ENCODE peak calls at places on chromosomes 1 and 21, in eight cellular contexts. One of them, this sample, is unnamed.
A peak's percentile ranks its signal among the peaks of the same experiment; 100 is the strongest.

GRCh38 chr1:163528710-163529348 is 207.1 kb downstream of the NUF2 start:
- DNase-seq in fibroblast of lung: peak; percentile 13
- DNase-seq in colonic mucosa: peak; percentile 26
- DNase-seq in ovary: no peak
- DNase-seq in choroid plexus epithelial cell: peak; percentile 58
- DNase-seq in hepatocyte: peak; percentile 42
- DNase-seq in HFF-Myc: no peak
- DNase-seq in IMR-90: peak; percentile 15
- DNase-seq in this sample: peak; percentile 52

GRCh38 chr1:111591946-111592345 is 27.6 kb upstream of the RAP1A start:
- DNase-seq in fibroblast of lung: no peak
- DNase-seq in colonic mucosa: no peak
- DNase-seq in ovary: no peak
- DNase-seq in choroid plexus epithelial cell: no peak
- DNase-seq in hepatocyte: no peak
- DNase-seq in HFF-Myc: no peak
- DNase-seq in IMR-90: no peak
- DNase-seq in this sample: no peak

GRCh38 chr21:27582246-27582945 is 615.5 kb upstream of the ADAMTS5 start:
- DNase-seq in fibroblast of lung: peak; percentile 44
- DNase-seq in colonic mucosa: no peak
- DNase-seq in ovary: no peak
- DNase-seq in choroid plexus epithelial cell: peak; percentile 52
- DNase-seq in hepatocyte: no peak
- DNase-seq in HFF-Myc: no peak
- DNase-seq in IMR-90: peak; percentile 29
- DNase-seq in this sample: no peak

GRCh38 chr21:46214478-46215340 is 13.9 kb downstream of the LSS start:
- DNase-seq in fibroblast of lung: no peak
- DNase-seq in colonic mucosa: no peak
- DNase-seq in ovary: no peak
- DNase-seq in choroid plexus epithelial cell: no peak
- DNase-seq in hepatocyte: no peak
- DNase-seq in HFF-Myc: no peak
- DNase-seq in IMR-90: no peak
- DNase-seq in this sample: no peak

GRCh38 chr1:33175865-33176264 is 6.0 kb downstream of the TRIM62 start:
- DNase-seq in fibroblast of lung: no peak
- DNase-seq in colonic mucosa: no peak
- DNase-seq in ovary: no peak
- DNase-seq in choroid plexus epithelial cell: no peak
- DNase-seq in hepatocyte: no peak
- DNase-seq in HFF-Myc: no peak
- DNase-seq in IMR-90: no peak
- DNase-seq in this sample: no peak

GRCh38 chr1:79355073-79355472 is 348.5 kb upstream of the ADGRL4 start:
- DNase-seq in fibroblast of lung: peak; percentile 67
- DNase-seq in colonic mucosa: no peak
- DNase-seq in ovary: no peak
- DNase-seq in choroid plexus epithelial cell: peak; percentile 46
- DNase-seq in hepatocyte: no peak
- DNase-seq in HFF-Myc: no peak
- DNase-seq in IMR-90: peak; percentile 68
- DNase-seq in this sample: peak; percentile 58

GRCh38 chr1:24417681-24418080 is 2.1 kb downstream of the NIPAL3 start:
- DNase-seq in fibroblast of lung: peak; percentile 59
- DNase-seq in colonic mucosa: no peak
- DNase-seq in ovary: no peak
- DNase-seq in choroid plexus epithelial cell: peak; percentile 40
- DNase-seq in hepatocyte: no peak
- DNase-seq in HFF-Myc: no peak
- DNase-seq in IMR-90: peak; percentile 65
- DNase-seq in this sample: no peak

GRCh38 chr1:5576111-5577065 is 415.8 kb downstream of the NPHP4 start:
- DNase-seq in fibroblast of lung: no peak
- DNase-seq in colonic mucosa: no peak
- DNase-seq in ovary: no peak
- DNase-seq in choroid plexus epithelial cell: no peak
- DNase-seq in hepatocyte: no peak
- DNase-seq in HFF-Myc: no peak
- DNase-seq in IMR-90: no peak
- DNase-seq in this sample: no peak

GRCh38 chr1:205597691-205598314 is 34.0 kb downstream of the ELK4 start:
- DNase-seq in fibroblast of lung: peak; percentile 21
- DNase-seq in colonic mucosa: no peak
- DNase-seq in ovary: no peak
- DNase-seq in choroid plexus epithelial cell: no peak
- DNase-seq in hepatocyte: no peak
- DNase-seq in HFF-Myc: no peak
- DNase-seq in IMR-90: peak; percentile 66
- DNase-seq in this sample: peak; percentile 67

GRCh38 chr1:178959543-178960460 is 65.9 kb upstream of the FAM20B start:
- DNase-seq in fibroblast of lung: no peak
- DNase-seq in colonic mucosa: no peak
- DNase-seq in ovary: no peak
- DNase-seq in choroid plexus epithelial cell: no peak
- DNase-seq in hepatocyte: no peak
- DNase-seq in HFF-Myc: no peak
- DNase-seq in IMR-90: no peak
- DNase-seq in this sample: no peak

GRCh38 chr1:207173396-207173795 is 69.4 kb downstream of the C4BPA start:
- DNase-seq in fibroblast of lung: no peak
- DNase-seq in colonic mucosa: no peak
- DNase-seq in ovary: no peak
- DNase-seq in choroid plexus epithelial cell: no peak
- DNase-seq in hepatocyte: no peak
- DNase-seq in HFF-Myc: no peak
- DNase-seq in IMR-90: no peak
- DNase-seq in this sample: no peak
- H3K4me3 ChIP-seq in fibroblast of lung: no peak overlapping the region
- H3K4me3 ChIP-seq in colonic mucosa: no peak overlapping the region
- H3K4me3 ChIP-seq in ovary: no peak overlapping the region
- H3K4me3 ChIP-seq in choroid plexus epithelial cell: no peak overlapping the region
- H3K4me3 ChIP-seq in hepatocyte: no peak overlapping the region
- H3K4me3 ChIP-seq in HFF-Myc: no peak overlapping the region
- H3K4me3 ChIP-seq in IMR-90: no peak overlapping the region
- H3K4me3 ChIP-seq in this sample: no peak overlapping the region

GRCh38 chr1:88593358-88593757 is 90.7 kb upstream of the PKN2 start:
- DNase-seq in fibroblast of lung: no peak
- DNase-seq in colonic mucosa: no peak
- DNase-seq in ovary: no peak
- DNase-seq in choroid plexus epithelial cell: no peak
- DNase-seq in hepatocyte: no peak
- DNase-seq in HFF-Myc: no peak
- DNase-seq in IMR-90: no peak
- DNase-seq in this sample: no peak

GRCh38 chr1:88595355-88595754 is 88.7 kb upstream of the PKN2 start:
- DNase-seq in fibroblast of lung: peak; percentile 29
- DNase-seq in colonic mucosa: no peak
- DNase-seq in ovary: no peak
- DNase-seq in choroid plexus epithelial cell: peak; percentile 67
- DNase-seq in hepatocyte: peak; percentile 27
- DNase-seq in HFF-Myc: peak; percentile 43
- DNase-seq in IMR-90: peak; percentile 57
- DNase-seq in this sample: peak; percentile 73
- TF ChIP-seq CTCF in fibroblast of lung: peak; percentile 19
- TF ChIP-seq CTCF in colonic mucosa: peak; percentile 28
- TF ChIP-seq CTCF in ovary: no peak
- TF ChIP-seq CTCF in choroid plexus epithelial cell: peak; percentile 53
- TF ChIP-seq CTCF in hepatocyte: peak; percentile 42
- TF ChIP-seq CTCF in HFF-Myc: peak; percentile 19
- TF ChIP-seq CTCF in IMR-90: peak; percentile 60
- TF ChIP-seq CTCF in this sample: peak; percentile 62

GRCh38 chr1:2112280-2112701 is 62.1 kb downstream of the PRKCZ start:
- DNase-seq in fibroblast of lung: no peak
- DNase-seq in colonic mucosa: no peak
- DNase-seq in ovary: no peak
- DNase-seq in choroid plexus epithelial cell: no peak
- DNase-seq in hepatocyte: no peak
- DNase-seq in HFF-Myc: no peak
- DNase-seq in IMR-90: no peak
- DNase-seq in this sample: no peak

GRCh38 chr1:2115922-2116341 is 65.7 kb downstream of the PRKCZ start:
- DNase-seq in fibroblast of lung: peak; percentile 59
- DNase-seq in colonic mucosa: no peak
- DNase-seq in ovary: no peak
- DNase-seq in choroid plexus epithelial cell: peak; percentile 36
- DNase-seq in hepatocyte: peak; percentile 49
- DNase-seq in HFF-Myc: no peak
- DNase-seq in IMR-90: peak; percentile 48
- DNase-seq in this sample: no peak

GRCh38 chr1:2111674-2112035 is 61.4 kb downstream of the PRKCZ start:
- DNase-seq in fibroblast of lung: no peak
- DNase-seq in colonic mucosa: no peak
- DNase-seq in ovary: no peak
- DNase-seq in choroid plexus epithelial cell: no peak
- DNase-seq in hepatocyte: no peak
- DNase-seq in HFF-Myc: no peak
- DNase-seq in IMR-90: no peak
- DNase-seq in this sample: no peak

GRCh38 chr1:2113620-2114135 is 63.5 kb downstream of the PRKCZ start:
- DNase-seq in fibroblast of lung: no peak
- DNase-seq in colonic mucosa: no peak
- DNase-seq in ovary: no peak
- DNase-seq in choroid plexus epithelial cell: no peak
- DNase-seq in hepatocyte: no peak
- DNase-seq in HFF-Myc: no peak
- DNase-seq in IMR-90: no peak
- DNase-seq in this sample: no peak

DNA sequence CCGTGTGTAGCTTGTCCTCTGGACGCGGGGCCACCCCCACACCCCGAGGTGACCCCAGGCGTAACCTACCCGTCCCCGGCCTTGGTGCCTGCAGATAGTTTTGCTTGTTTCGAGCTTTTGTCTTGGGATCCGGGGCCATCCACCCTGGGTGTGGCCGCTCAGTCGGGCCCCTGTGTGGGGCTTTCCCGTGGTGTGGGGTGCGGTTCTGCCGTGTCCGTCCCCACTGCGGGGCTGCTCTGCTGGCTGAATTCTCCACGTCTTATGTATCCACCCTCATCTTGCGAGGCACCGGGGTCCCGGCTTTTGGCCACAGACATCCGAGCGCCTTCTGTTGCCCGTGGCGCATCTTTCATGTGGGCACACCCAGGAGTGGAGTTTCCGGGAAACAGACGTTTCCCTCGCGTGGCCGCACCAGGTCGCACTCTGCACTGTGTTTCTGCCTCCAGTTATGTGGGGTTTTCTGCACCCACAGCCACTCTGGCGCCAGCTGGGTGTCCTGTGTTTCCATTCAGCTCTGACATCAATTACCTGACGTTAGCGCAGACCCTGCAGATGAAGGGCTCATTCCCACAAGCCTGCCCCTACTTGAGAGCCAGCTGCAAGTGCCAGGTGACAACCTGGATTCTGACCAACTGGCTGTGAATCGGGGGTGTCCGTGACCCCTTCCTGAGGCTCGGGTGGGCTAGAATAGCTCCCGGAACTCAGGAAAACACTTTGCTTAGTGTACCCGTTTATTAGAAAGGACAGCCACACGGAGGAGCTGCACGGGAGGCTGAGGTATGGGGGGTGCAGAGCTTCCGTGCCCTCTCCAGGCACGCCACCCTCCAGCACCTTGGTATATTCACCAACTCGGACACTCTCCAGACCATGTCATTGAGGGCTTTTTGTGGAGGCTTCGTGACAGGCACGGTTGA is 65.1 kb downstream of the PRKCZ start:
- DNase-seq in fibroblast of lung: no peak
- DNase-seq in colonic mucosa: no peak
- DNase-seq in ovary: no peak
- DNase-seq in choroid plexus epithelial cell: no peak
- DNase-seq in hepatocyte: no peak
- DNase-seq in HFF-Myc: no peak
- DNase-seq in IMR-90: no peak
- DNase-seq in this sample: no peak
- H3K4me3 ChIP-seq in fibroblast of lung: no peak overlapping the region
- H3K4me3 ChIP-seq in colonic mucosa: no peak overlapping the region
- H3K4me3 ChIP-seq in ovary: no peak overlapping the region
- H3K4me3 ChIP-seq in choroid plexus epithelial cell: no peak overlapping the region
- H3K4me3 ChIP-seq in hepatocyte: no peak overlapping the region
- H3K4me3 ChIP-seq in HFF-Myc: no peak overlapping the region
- H3K4me3 ChIP-seq in IMR-90: no peak overlapping the region
- H3K4me3 ChIP-seq in this sample: no peak overlapping the region

GRCh38 chr1:212292250-212292924 is 7.2 kb downstream of the PPP2R5A start:
- DNase-seq in fibroblast of lung: no peak
- DNase-seq in colonic mucosa: no peak
- DNase-seq in ovary: no peak
- DNase-seq in choroid plexus epithelial cell: no peak
- DNase-seq in hepatocyte: no peak
- DNase-seq in HFF-Myc: no peak
- DNase-seq in IMR-90: no peak
- DNase-seq in this sample: no peak

GRCh38 chr1:212295579-212295978 is 10.4 kb downstream of the PPP2R5A start:
- DNase-seq in fibroblast of lung: no peak
- DNase-seq in colonic mucosa: no peak
- DNase-seq in ovary: no peak
- DNase-seq in choroid plexus epithelial cell: no peak
- DNase-seq in hepatocyte: no peak
- DNase-seq in HFF-Myc: no peak
- DNase-seq in IMR-90: no peak
- DNase-seq in this sample: no peak

GRCh38 chr1:212291505-212292134 is 6.4 kb downstream of the PPP2R5A start:
- DNase-seq in fibroblast of lung: peak; percentile 45
- DNase-seq in colonic mucosa: no peak
- DNase-seq in ovary: no peak
- DNase-seq in choroid plexus epithelial cell: peak; percentile 72
- DNase-seq in hepatocyte: peak; percentile 71
- DNase-seq in HFF-Myc: no peak
- DNase-seq in IMR-90: peak; percentile 44
- DNase-seq in this sample: peak; percentile 63

GRCh38 chr1:212294983-212295382 is 9.8 kb downstream of the PPP2R5A start:
- DNase-seq in fibroblast of lung: no peak
- DNase-seq in colonic mucosa: no peak
- DNase-seq in ovary: no peak
- DNase-seq in choroid plexus epithelial cell: no peak
- DNase-seq in hepatocyte: no peak
- DNase-seq in HFF-Myc: no peak
- DNase-seq in IMR-90: no peak
- DNase-seq in this sample: no peak

GRCh38 chr1:212293579-212293978 is 8.4 kb downstream of the PPP2R5A start:
- DNase-seq in fibroblast of lung: no peak
- DNase-seq in colonic mucosa: no peak
- DNase-seq in ovary: no peak
- DNase-seq in choroid plexus epithelial cell: peak; percentile 45
- DNase-seq in hepatocyte: peak; percentile 24
- DNase-seq in HFF-Myc: no peak
- DNase-seq in IMR-90: peak; percentile 38
- DNase-seq in this sample: peak; percentile 45
- TF ChIP-seq CTCF in fibroblast of lung: no peak
- TF ChIP-seq CTCF in colonic mucosa: peak; percentile 13
- TF ChIP-seq CTCF in ovary: no peak
- TF ChIP-seq CTCF in choroid plexus epithelial cell: peak; percentile 39
- TF ChIP-seq CTCF in hepatocyte: peak; percentile 44
- TF ChIP-seq CTCF in HFF-Myc: no peak
- TF ChIP-seq CTCF in IMR-90: peak; percentile 40
- TF ChIP-seq CTCF in this sample: peak; percentile 36